ENCODE peak calls at places on chromosomes 12 and 14, in eight cellular contexts. One of them, this sample, is unnamed.
A peak's percentile ranks its signal among the peaks of the same experiment; 100 is the strongest.

GRCh38 chr14:87411370-87411769 is 581.6 kb downstream of the GALC start:
- ATAC-seq in K562: no peak
- ATAC-seq in upper lobe of left lung: no peak
- ATAC-seq in HepG2: no peak
- ATAC-seq in HCT116: no peak
- ATAC-seq in GM23338: no peak
- ATAC-seq in Panc1: no peak
- ATAC-seq in GM12878: no peak
- ATAC-seq in this sample: no peak

GRCh38 chr14:73176673-73177072 is 40.4 kb downstream of the PSEN1 start:
- ATAC-seq in K562: no peak
- ATAC-seq in upper lobe of left lung: peak; percentile 59
- ATAC-seq in HepG2: no peak
- ATAC-seq in HCT116: no peak
- ATAC-seq in GM23338: no peak
- ATAC-seq in Panc1: no peak
- ATAC-seq in GM12878: no peak
- ATAC-seq in this sample: peak; percentile 35

GRCh38 chr12:47903927-47904646 is 707 bp downstream of the VDR start:
- ATAC-seq in K562: peak; percentile 71
- ATAC-seq in upper lobe of left lung: peak; percentile 88
- ATAC-seq in HepG2: no peak
- ATAC-seq in HCT116: peak; percentile 54
- ATAC-seq in GM23338: no peak
- ATAC-seq in Panc1: peak; percentile 63
- ATAC-seq in GM12878: peak; percentile 60
- ATAC-seq in this sample: peak; percentile 43

GRCh38 chr12:2194571-2194970 is 141.8 kb downstream of the CACNA1C start:
- ATAC-seq in K562: no peak
- ATAC-seq in upper lobe of left lung: no peak
- ATAC-seq in HepG2: no peak
- ATAC-seq in HCT116: no peak
- ATAC-seq in GM23338: no peak
- ATAC-seq in Panc1: no peak
- ATAC-seq in GM12878: no peak
- ATAC-seq in this sample: no peak

GRCh38 chr14:32977913-32978312 is 39.2 kb downstream of the NPAS3 start:
- ATAC-seq in K562: no peak
- ATAC-seq in upper lobe of left lung: no peak
- ATAC-seq in HepG2: no peak
- ATAC-seq in HCT116: no peak
- ATAC-seq in GM23338: no peak
- ATAC-seq in Panc1: no peak
- ATAC-seq in GM12878: no peak
- ATAC-seq in this sample: no peak

GRCh38 chr12:50621435-50622304 is 116.9 kb downstream of the DIP2B start:
- ATAC-seq in K562: no peak
- ATAC-seq in upper lobe of left lung: no peak
- ATAC-seq in HepG2: no peak
- ATAC-seq in HCT116: no peak
- ATAC-seq in GM23338: peak; percentile 20
- ATAC-seq in Panc1: no peak
- ATAC-seq in GM12878: no peak
- ATAC-seq in this sample: no peak

GRCh38 chr12:26196424-26196722 is 1.0 kb downstream of the SSPN start:
- ATAC-seq in K562: no peak
- ATAC-seq in upper lobe of left lung: peak; percentile 29
- ATAC-seq in HepG2: peak; percentile 26
- ATAC-seq in HCT116: no peak
- ATAC-seq in GM23338: no peak
- ATAC-seq in Panc1: peak; percentile 38
- ATAC-seq in GM12878: no peak
- ATAC-seq in this sample: peak; percentile 6

GRCh38 chr12:102479984-102480383 is 379 bp downstream of the IGF1 start:
- ATAC-seq in K562: no peak
- ATAC-seq in upper lobe of left lung: no peak
- ATAC-seq in HepG2: no peak
- ATAC-seq in HCT116: no peak
- ATAC-seq in GM23338: no peak
- ATAC-seq in Panc1: no peak
- ATAC-seq in GM12878: no peak
- ATAC-seq in this sample: no peak

GRCh38 chr12:52521581-52522266 is 1.5 kb upstream of the KRT5 start:
- ATAC-seq in K562: no peak
- ATAC-seq in upper lobe of left lung: no peak
- ATAC-seq in HepG2: no peak
- ATAC-seq in HCT116: peak; percentile 44
- ATAC-seq in GM23338: peak; percentile 46
- ATAC-seq in Panc1: no peak
- ATAC-seq in GM12878: peak; percentile 25
- ATAC-seq in this sample: no peak

GRCh38 chr14:68864301-68864810 is 71.5 kb upstream of the ZFP36L1 start:
- ATAC-seq in K562: no peak
- ATAC-seq in upper lobe of left lung: no peak
- ATAC-seq in HepG2: peak; percentile 34
- ATAC-seq in HCT116: no peak
- ATAC-seq in GM23338: no peak
- ATAC-seq in Panc1: no peak
- ATAC-seq in GM12878: no peak
- ATAC-seq in this sample: peak; percentile 17

GRCh38 chr12:54658306-54659264 is 10.4 kb upstream of the DCD start:
- ATAC-seq in K562: peak; percentile 98
- ATAC-seq in upper lobe of left lung: peak; percentile 51
- ATAC-seq in HepG2: peak; percentile 94
- ATAC-seq in HCT116: peak; percentile 100
- ATAC-seq in GM23338: peak; percentile 96
- ATAC-seq in Panc1: peak; percentile 86
- ATAC-seq in GM12878: peak; percentile 93
- ATAC-seq in this sample: no peak

GRCh38 chr14:23302290-23303225 is at the start of gene PPP1R3E:
- ATAC-seq in K562: peak; percentile 68
- ATAC-seq in upper lobe of left lung: peak; percentile 72
- ATAC-seq in HepG2: peak; percentile 57
- ATAC-seq in HCT116: peak; percentile 46
- ATAC-seq in GM23338: peak; percentile 35
- ATAC-seq in Panc1: peak; percentile 69
- ATAC-seq in GM12878: peak; percentile 60
- ATAC-seq in this sample: peak; percentile 35
- TF ChIP-seq POLR2AphosphoS5 in K562: no peak
- TF ChIP-seq POLR2AphosphoS5 in upper lobe of left lung: no peak
- TF ChIP-seq POLR2AphosphoS5 in HepG2: peak; percentile 97
- TF ChIP-seq POLR2AphosphoS5 in HCT116: no peak
- TF ChIP-seq POLR2AphosphoS5 in GM23338: no peak
- TF ChIP-seq POLR2AphosphoS5 in Panc1: no peak
- TF ChIP-seq POLR2AphosphoS5 in GM12878: peak; percentile 80
- TF ChIP-seq POLR2AphosphoS5 in this sample: peak; percentile 19

GRCh38 chr14:29085546-29085945 is 319.0 kb downstream of the FOXG1 start:
- ATAC-seq in K562: peak; percentile 53
- ATAC-seq in upper lobe of left lung: no peak
- ATAC-seq in HepG2: peak; percentile 99
- ATAC-seq in HCT116: no peak
- ATAC-seq in GM23338: peak; percentile 98
- ATAC-seq in Panc1: no peak
- ATAC-seq in GM12878: no peak
- ATAC-seq in this sample: no peak
- TF ChIP-seq CTCF in K562: no peak
- TF ChIP-seq CTCF in upper lobe of left lung: no peak
- TF ChIP-seq CTCF in HepG2: peak; percentile 9
- TF ChIP-seq CTCF in HCT116: no peak
- TF ChIP-seq CTCF in GM23338: peak; percentile 50
- TF ChIP-seq CTCF in Panc1: peak; percentile 6
- TF ChIP-seq CTCF in GM12878: no peak
- TF ChIP-seq CTCF in this sample: no peak

GRCh38 chr14:91987192-91987591 is 39.7 kb upstream of the FBLN5 start:
- ATAC-seq in K562: no peak
- ATAC-seq in upper lobe of left lung: no peak
- ATAC-seq in HepG2: no peak
- ATAC-seq in HCT116: no peak
- ATAC-seq in GM23338: no peak
- ATAC-seq in Panc1: no peak
- ATAC-seq in GM12878: no peak
- ATAC-seq in this sample: no peak

GRCh38 chr14:91980157-91980556 is 32.7 kb upstream of the FBLN5 start:
- ATAC-seq in K562: no peak
- ATAC-seq in upper lobe of left lung: peak; percentile 83
- ATAC-seq in HepG2: no peak
- ATAC-seq in HCT116: peak; percentile 76
- ATAC-seq in GM23338: no peak
- ATAC-seq in Panc1: peak; percentile 80
- ATAC-seq in GM12878: peak; percentile 81
- ATAC-seq in this sample: peak; percentile 84

GRCh38 chr14:91985521-91986255 is 38.2 kb upstream of the FBLN5 start:
- ATAC-seq in K562: no peak
- ATAC-seq in upper lobe of left lung: no peak
- ATAC-seq in HepG2: no peak
- ATAC-seq in HCT116: no peak
- ATAC-seq in GM23338: no peak
- ATAC-seq in Panc1: no peak
- ATAC-seq in GM12878: no peak
- ATAC-seq in this sample: no peak

GRCh38 chr14:91983571-91983970 is 36.1 kb upstream of the FBLN5 start:
- ATAC-seq in K562: no peak
- ATAC-seq in upper lobe of left lung: no peak
- ATAC-seq in HepG2: no peak
- ATAC-seq in HCT116: no peak
- ATAC-seq in GM23338: no peak
- ATAC-seq in Panc1: no peak
- ATAC-seq in GM12878: no peak
- ATAC-seq in this sample: no peak

DNA sequence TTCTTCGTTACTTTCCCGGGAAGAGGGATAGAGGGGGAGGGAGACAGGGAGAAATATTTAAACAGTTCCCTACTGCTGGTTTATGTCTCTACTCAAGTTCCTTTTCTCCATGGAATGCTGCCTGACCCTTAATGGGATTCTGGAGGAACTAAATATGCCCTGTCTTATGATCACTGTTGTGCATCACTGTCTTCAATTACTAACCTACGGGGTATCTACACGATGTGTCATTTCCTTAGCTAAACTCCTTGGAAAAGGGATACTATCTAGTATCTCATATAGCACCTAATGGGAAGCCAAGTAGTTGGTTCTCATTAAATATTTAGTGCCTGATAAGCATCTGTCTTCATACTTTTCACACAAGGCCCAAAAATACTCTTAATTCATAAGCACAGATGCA is 37.5 kb upstream of the FBLN5 start:
- ATAC-seq in K562: no peak
- ATAC-seq in upper lobe of left lung: no peak
- ATAC-seq in HepG2: no peak
- ATAC-seq in HCT116: no peak
- ATAC-seq in GM23338: no peak
- ATAC-seq in Panc1: no peak
- ATAC-seq in GM12878: no peak
- ATAC-seq in this sample: no peak
- TF ChIP-seq POLR2AphosphoS5 in K562: no peak
- TF ChIP-seq POLR2AphosphoS5 in upper lobe of left lung: no peak
- TF ChIP-seq POLR2AphosphoS5 in HepG2: no peak
- TF ChIP-seq POLR2AphosphoS5 in HCT116: no peak
- TF ChIP-seq POLR2AphosphoS5 in GM23338: no peak
- TF ChIP-seq POLR2AphosphoS5 in Panc1: no peak
- TF ChIP-seq POLR2AphosphoS5 in GM12878: no peak
- TF ChIP-seq POLR2AphosphoS5 in this sample: no peak

DNA sequence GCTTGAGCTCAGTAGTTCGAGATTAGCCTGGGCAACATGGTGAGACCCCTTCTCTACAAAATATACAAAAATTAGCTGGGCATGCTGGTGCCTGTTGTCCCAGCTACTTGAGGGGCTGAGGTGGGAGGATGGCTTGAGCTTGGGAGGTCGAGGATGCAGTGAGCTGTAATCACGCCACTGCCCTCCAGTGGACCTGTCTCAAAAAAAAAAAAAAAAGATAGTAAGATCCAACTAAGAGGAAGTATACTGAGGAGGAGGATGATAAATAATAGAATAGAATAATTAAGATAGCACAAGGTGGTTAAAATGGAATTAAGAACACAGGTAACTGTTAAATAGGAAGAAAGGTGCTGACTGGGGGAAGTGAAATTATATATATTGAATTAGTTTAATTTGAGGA is 37.0 kb upstream of the BAZ1A start:
- ATAC-seq in K562: peak; percentile 76
- ATAC-seq in upper lobe of left lung: no peak
- ATAC-seq in HepG2: peak; percentile 71
- ATAC-seq in HCT116: peak; percentile 49
- ATAC-seq in GM23338: peak; percentile 53
- ATAC-seq in Panc1: no peak
- ATAC-seq in GM12878: peak; percentile 46
- ATAC-seq in this sample: no peak
- TF ChIP-seq CTCF in K562: peak; percentile 32
- TF ChIP-seq CTCF in upper lobe of left lung: no peak
- TF ChIP-seq CTCF in HepG2: peak; percentile 48
- TF ChIP-seq CTCF in HCT116: peak; percentile 27
- TF ChIP-seq CTCF in GM23338: peak; percentile 40
- TF ChIP-seq CTCF in Panc1: no peak
- TF ChIP-seq CTCF in GM12878: no peak
- TF ChIP-seq CTCF in this sample: no peak

GRCh38 chr14:49945448-49946319 is 52.8 kb downstream of the ARF6 start:
- ATAC-seq in K562: no peak
- ATAC-seq in upper lobe of left lung: peak; percentile 16
- ATAC-seq in HepG2: peak; percentile 71
- ATAC-seq in HCT116: no peak
- ATAC-seq in GM23338: no peak
- ATAC-seq in Panc1: peak; percentile 36
- ATAC-seq in GM12878: peak; percentile 28
- ATAC-seq in this sample: no peak

GRCh38 chr14:49942090-49942489 is 49.2 kb downstream of the ARF6 start:
- ATAC-seq in K562: no peak
- ATAC-seq in upper lobe of left lung: no peak
- ATAC-seq in HepG2: no peak
- ATAC-seq in HCT116: no peak
- ATAC-seq in GM23338: no peak
- ATAC-seq in Panc1: no peak
- ATAC-seq in GM12878: no peak
- ATAC-seq in this sample: no peak

GRCh38 chr14:49939884-49940510 is 47.1 kb downstream of the ARF6 start:
- ATAC-seq in K562: no peak
- ATAC-seq in upper lobe of left lung: no peak
- ATAC-seq in HepG2: no peak
- ATAC-seq in HCT116: no peak
- ATAC-seq in GM23338: no peak
- ATAC-seq in Panc1: no peak
- ATAC-seq in GM12878: no peak
- ATAC-seq in this sample: no peak

GRCh38 chr14:49944501-49944900 is 51.6 kb downstream of the ARF6 start:
- ATAC-seq in K562: no peak
- ATAC-seq in upper lobe of left lung: no peak
- ATAC-seq in HepG2: no peak
- ATAC-seq in HCT116: no peak
- ATAC-seq in GM23338: no peak
- ATAC-seq in Panc1: no peak
- ATAC-seq in GM12878: no peak
- ATAC-seq in this sample: no peak

DNA sequence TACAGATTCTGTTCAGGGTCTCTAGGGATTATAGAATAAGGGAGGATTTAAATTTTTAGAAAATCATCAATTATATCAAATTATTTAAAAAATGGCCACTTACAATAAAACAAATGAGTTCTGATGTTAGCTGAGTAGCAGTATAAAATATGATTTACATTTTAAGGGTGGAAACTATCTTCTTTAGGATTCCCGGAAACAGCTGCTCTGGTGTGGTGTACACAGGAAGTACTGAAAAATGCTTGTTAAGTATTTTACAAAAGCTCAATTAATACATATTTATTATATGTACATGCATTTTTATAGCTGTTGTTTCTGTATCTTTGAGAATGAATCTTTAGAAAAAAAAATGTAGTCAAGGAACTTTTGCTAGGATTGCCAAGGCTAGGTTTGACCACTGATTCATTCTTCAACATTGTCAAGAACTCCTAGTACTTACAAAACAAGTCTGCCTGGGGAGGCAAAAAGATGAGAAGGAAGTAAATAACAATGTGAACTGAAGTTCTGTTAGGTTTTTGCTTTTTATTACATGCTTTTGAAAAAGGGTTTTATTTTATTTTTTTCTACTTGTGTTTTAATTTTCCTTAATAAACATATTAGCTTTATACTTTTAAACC is 48.0 kb downstream of the ARF6 start:
- ATAC-seq in K562: no peak
- ATAC-seq in upper lobe of left lung: no peak
- ATAC-seq in HepG2: no peak
- ATAC-seq in HCT116: no peak
- ATAC-seq in GM23338: no peak
- ATAC-seq in Panc1: no peak
- ATAC-seq in GM12878: no peak
- ATAC-seq in this sample: no peak
- TF ChIP-seq POLR2AphosphoS5 in K562: no peak
- TF ChIP-seq POLR2AphosphoS5 in upper lobe of left lung: no peak
- TF ChIP-seq POLR2AphosphoS5 in HepG2: no peak
- TF ChIP-seq POLR2AphosphoS5 in HCT116: no peak
- TF ChIP-seq POLR2AphosphoS5 in GM23338: no peak
- TF ChIP-seq POLR2AphosphoS5 in Panc1: no peak
- TF ChIP-seq POLR2AphosphoS5 in GM12878: no peak
- TF ChIP-seq POLR2AphosphoS5 in this sample: no peak